ENCODE peak calls at places on chromosomes 5 and 9, in four cellular contexts. U is K562, Q is A549, J is GM12878. T is an unnamed sample.

GRCh38 chr9:129381481-129381957 is 203.5 kb upstream of the IER5L start:
- DNase-seq in U (no peak), Q (no peak), J (no peak), T (no peak)

GRCh38 chr5:5335708-5336211 is 86.7 kb upstream of the ICE1 start:
- DNase-seq in U (no peak), Q (peak; percentile 89), J (no peak), T (peak; percentile 29)

GRCh38 chr9:131578778-131579504 is 33.6 kb downstream of the PRRT1B start:
- DNase-seq in U (no peak), Q (no peak), J (peak; percentile 16), T (no peak)

GRCh38 chr5:132207783-132208182 is 19.9 kb downstream of the P4HA2 start:
- DNase-seq in U (no peak), Q (no peak), J (no peak), T (no peak)

GRCh38 chr5:32645246-32645645 is 59.9 kb downstream of the SUB1 start:
- DNase-seq in U (no peak), Q (no peak), J (no peak), T (no peak)

GRCh38 chr5:40630166-40630565 is 49.5 kb upstream of the PTGER4 start:
- DNase-seq in U (no peak), Q (no peak), J (no peak), T (no peak)

GRCh38 chr9:99785010-99785590 is 36.6 kb upstream of the NR4A3 start:
- DNase-seq in U (no peak), Q (no peak), J (no peak), T (no peak)

GRCh38 chr9:2066312-2067273 is 51.4 kb downstream of the SMARCA2 start:
- DNase-seq in U (no peak), Q (peak; percentile 24), J (no peak), T (peak; percentile 26)

GRCh38 chr9:116057371-116057770 is 96.2 kb upstream of the PAPPA start:
- DNase-seq in U (no peak), Q (no peak), J (no peak), T (no peak)

GRCh38 chr5:126383246-126383645 is 40.0 kb upstream of the GRAMD2B start:
- DNase-seq in U (no peak), Q (no peak), J (no peak), T (peak; percentile 76)

GRCh38 chr9:12759767-12760166 is 15.1 kb upstream of the LURAP1L start:
- DNase-seq in U (no peak), Q (no peak), J (no peak), T (peak; percentile 73)

GRCh38 chr5:29984153-29984534 is 1209.3 kb upstream of the CDH6 start:
- DNase-seq in U (peak; percentile 17), Q (no peak), J (no peak), T (no peak)

GRCh38 chr5:76608833-76609232 is 14.4 kb downstream of the F2RL2 start:
- DNase-seq in U (no peak), Q (peak; percentile 49), J (no peak), T (peak; percentile 96)

GRCh38 chr5:93874491-93874890 is 133.1 kb upstream of the POU5F2 start:
- DNase-seq in U (no peak), Q (no peak), J (no peak), T (peak; percentile 10)

GRCh38 chr5:116444373-116445058 is 130.1 kb downstream of the SEMA6A start:
- DNase-seq in U (no peak), Q (no peak), J (no peak), T (no peak)

GRCh38 chr5:54443264-54443663 is 12.2 kb upstream of the HSPB3 start:
- DNase-seq in U (peak; percentile 38), Q (peak; percentile 33), J (no peak), T (peak; percentile 63)

DNA sequence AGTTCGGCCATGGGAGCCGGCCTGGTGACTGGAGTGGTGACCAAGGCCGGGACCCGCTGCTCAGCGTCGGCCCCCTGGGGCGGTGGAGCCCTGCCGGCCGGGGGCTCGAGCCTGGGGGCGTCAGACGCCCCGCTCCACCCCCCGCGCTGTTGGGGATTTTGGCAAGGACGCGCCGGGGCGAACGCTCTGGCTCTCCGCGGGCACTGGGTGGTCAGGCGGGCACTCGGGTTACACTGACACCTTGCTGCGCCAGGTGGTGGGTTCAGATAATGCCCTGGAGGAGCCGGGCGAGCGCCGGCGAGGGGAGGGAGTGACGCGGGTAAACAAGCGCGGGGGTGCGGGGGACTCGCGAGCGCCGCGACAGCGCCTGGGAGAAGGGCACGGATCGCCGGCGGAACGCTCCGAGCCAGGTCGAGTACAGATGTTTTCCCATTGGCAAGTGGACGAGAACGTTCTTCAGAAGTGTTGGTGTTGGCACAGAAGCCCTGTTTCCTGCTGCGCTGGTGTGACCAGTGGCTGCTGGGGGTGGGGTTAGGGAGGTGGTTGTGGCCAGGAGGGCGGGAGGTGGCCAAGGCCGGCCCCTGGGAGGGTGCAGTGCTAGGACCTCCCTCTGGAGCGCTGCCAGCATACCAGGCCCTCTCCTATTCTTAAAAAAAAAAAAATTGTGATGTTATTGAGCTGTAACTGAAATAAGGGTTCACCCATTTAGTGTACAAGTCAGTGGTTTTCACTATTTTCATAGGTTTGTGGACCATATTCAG is 773 bp downstream of the SQSTM1 start:
- DNase-seq in U (peak; percentile 85), Q (peak; percentile 92), J (no peak), T (peak; percentile 90)
- TF ChIP-seq RCOR1 in U (no peak), Q (no peak), J (no peak), T (no peak)

GRCh38 chr9:135254176-135255032 is 166.9 kb downstream of the OLFM1 start:
- DNase-seq in U (no peak), Q (no peak), J (no peak), T (no peak)
- TF ChIP-seq SMC3 in U (no peak), Q (no peak), J (no peak), T (no peak)

DNA sequence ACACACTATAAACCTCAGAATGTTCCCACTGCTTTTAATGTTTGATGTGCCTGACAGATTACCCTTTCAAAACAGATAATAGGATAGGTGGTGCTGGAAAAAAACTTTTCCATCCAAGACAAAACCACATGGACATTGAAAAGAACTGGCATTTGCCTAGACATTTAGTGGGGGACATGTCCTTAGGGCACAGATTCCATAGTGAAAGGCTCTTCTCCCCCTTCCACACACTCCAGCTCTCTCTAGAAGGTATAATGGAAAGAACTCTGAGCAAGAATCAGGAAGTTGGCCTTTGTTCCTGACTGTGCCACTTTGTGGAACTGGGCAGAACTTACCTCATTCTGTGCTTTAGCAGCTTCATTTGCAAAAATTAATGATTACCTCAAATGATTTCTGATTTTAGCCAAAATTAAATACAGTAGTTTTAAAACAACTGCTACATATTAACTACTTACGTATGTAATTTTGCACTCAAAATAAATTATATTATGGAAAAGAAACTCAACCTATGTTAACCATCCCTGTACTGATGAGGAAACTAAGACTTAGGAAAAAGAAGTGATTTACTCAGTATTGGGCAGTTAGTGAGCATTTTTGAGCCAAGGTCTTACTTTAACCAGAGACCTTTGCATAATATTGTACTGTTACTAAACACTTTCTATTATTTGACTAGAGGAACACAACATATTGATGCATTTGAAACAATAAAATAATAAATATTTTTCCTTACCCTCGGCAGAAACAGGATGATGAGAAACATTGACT is 43.3 kb downstream of the TMC1 start:
- DNase-seq in U (no peak), Q (no peak), J (no peak), T (no peak)
- TF ChIP-seq POLR2A in U (no peak), Q (no peak), J (no peak), T (no peak)

GRCh38 chr5:73030995-73031394 is 75.2 kb downstream of the FCHO2 start:
- DNase-seq in U (no peak), Q (peak; percentile 31), J (no peak), T (peak; percentile 90)

GRCh38 chr5:73030531-73030930 is 74.7 kb downstream of the FCHO2 start:
- DNase-seq in U (no peak), Q (no peak), J (no peak), T (no peak)

GRCh38 chr5:73028991-73029540 is 73.2 kb downstream of the FCHO2 start:
- DNase-seq in U (no peak), Q (no peak), J (no peak), T (peak; percentile 85)

GRCh38 chr5:73032635-73033034 is 76.8 kb downstream of the FCHO2 start:
- DNase-seq in U (no peak), Q (no peak), J (no peak), T (no peak)

GRCh38 chr5:73031839-73032238 is 76.0 kb downstream of the FCHO2 start:
- DNase-seq in U (no peak), Q (no peak), J (no peak), T (peak; percentile 91)
- TF ChIP-seq RCOR1 in U (no peak), Q (no peak), J (no peak), T (no peak)

DNA sequence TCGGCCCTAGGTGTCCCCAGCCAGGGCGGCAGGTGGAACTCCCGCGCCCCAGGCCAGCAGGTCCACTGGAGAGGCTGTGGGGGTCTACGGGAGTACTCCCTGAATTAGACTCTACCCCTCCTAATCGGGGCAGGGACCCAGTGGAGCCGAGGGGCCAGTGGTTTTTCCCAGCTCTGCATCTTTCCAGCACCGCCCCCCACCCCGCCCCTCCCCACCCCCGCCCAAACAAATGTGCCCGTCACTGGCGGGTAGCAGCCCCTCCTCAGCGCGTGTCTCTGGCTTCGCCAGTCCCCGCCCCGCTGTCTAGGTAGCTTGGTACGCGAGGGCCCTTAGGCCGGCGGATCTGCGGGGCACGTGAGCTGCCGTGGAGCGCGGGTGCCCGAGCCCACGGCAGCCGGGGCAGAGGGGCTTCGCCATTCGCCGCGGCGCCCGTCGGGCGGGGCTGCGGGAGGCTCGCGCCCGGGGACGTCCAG is 7.0 kb downstream of the UNC5A start:
- DNase-seq in U (peak; percentile 31), Q (no peak), J (no peak), T (no peak)
- TF ChIP-seq SMC3 in U (no peak), Q (no peak), J (no peak), T (no peak)

DNA sequence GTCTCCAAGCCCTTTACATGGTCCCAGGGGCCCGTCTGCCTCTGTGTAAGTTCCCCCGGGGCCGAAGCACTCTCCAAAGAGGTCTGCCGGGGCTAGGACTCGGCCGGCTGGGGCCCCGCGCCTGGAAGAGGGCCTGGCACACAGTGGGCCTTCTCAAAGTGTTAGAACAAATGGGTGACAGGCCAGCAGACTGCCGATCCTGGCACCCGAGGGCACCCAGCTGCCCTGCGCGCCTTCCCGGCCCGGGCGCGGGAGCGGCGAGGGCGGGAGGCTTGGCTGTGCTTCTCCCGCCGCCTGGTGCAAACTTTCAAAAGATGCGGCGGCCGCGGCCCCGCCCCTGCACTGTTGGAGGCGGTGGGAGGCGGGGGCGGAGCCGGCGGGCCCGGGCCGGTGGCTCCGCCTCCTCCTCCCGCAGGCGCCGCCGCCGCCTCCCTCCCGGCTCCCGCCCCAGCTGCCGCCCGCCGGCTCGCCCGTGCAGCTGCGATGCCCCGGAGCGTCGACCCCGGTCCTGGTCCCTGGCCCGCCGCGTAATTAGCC is at the start of gene NEURL1B:
- DNase-seq in U (peak; percentile 99), Q (peak; percentile 61), J (no peak), T (peak; percentile 43)
- TF ChIP-seq POLR2A in U (no peak), Q (no peak), J (peak; percentile 41), T (peak; percentile 43)

T was measured in IMR-90.